ENCODE peak calls at places on chromosomes 11 and 22, in five cellular contexts. I is GM12878, Y is ovary, N is transverse colon, D is A549. A is an unnamed sample.
A peak's percentile ranks its signal among the peaks of the same experiment; 100 is the strongest.

GRCh38 chr11:29214833-29215232 is 802.0 kb downstream of the KCNA4 start:
- DNase-seq in I (no peak), Y (no peak), N (no peak), D (no peak), A (no peak)

GRCh38 chr11:110184974-110185597 is 91.9 kb downstream of the ZC3H12C start:
- DNase-seq in I (no peak), Y (peak; percentile 28), N (no peak), D (no peak), A (no peak)

GRCh38 chr22:49662681-49663080 is 165.0 kb downstream of the BRD1 start:
- DNase-seq in I (no peak), Y (no peak), N (no peak), D (no peak), A (no peak)

GRCh38 chr11:15113381-15113780 is 1.3 kb upstream of the INSC start:
- DNase-seq in I (peak; percentile 73), Y (no peak), N (peak; percentile 37), D (no peak), A (no peak)

GRCh38 chr11:130141561-130142341 is 17.8 kb upstream of the ST14 start:
- DNase-seq in I (no peak), Y (peak; percentile 30), N (no peak), D (no peak), A (no peak)

GRCh38 chr11:33320814-33321330 is 63.7 kb downstream of the HIPK3 start:
- DNase-seq in I (no peak), Y (no peak), N (no peak), D (no peak), A (no peak)

GRCh38 chr11:6319879-6320410 is 356 bp downstream of the CAVIN3 start:
- DNase-seq in I (no peak), Y (peak; percentile 89), N (peak; percentile 81), D (peak; percentile 83), A (peak; percentile 87)

GRCh38 chr11:61152816-61153592 is 8.2 kb downstream of the VPS37C start:
- DNase-seq in I (no peak), Y (no peak), N (no peak), D (no peak), A (no peak)

GRCh38 chr11:65430406-65431217 is 8.0 kb downstream of the NEAT1 start:
- DNase-seq in I (no peak), Y (no peak), N (peak; percentile 26), D (no peak), A (peak; percentile 6)

GRCh38 chr11:129814244-129814992 is 1.2 kb upstream of the TMEM45B start:
- DNase-seq in I (no peak), Y (no peak), N (no peak), D (no peak), A (no peak)

GRCh38 chr11:2778630-2779498 is 79.1 kb upstream of the KCNQ1OT1 start:
- DNase-seq in I (no peak), Y (peak; percentile 80), N (peak; percentile 86), D (peak; percentile 39), A (peak; percentile 45)

GRCh38 chr11:62336949-62337681 is at the start of gene ASRGL1:
- DNase-seq in I (peak; percentile 21), Y (peak; percentile 78), N (peak; percentile 92), D (peak; percentile 82), A (peak; percentile 51)

GRCh38 chr11:70541699-70542098 is 143.4 kb downstream of the CTTN start:
- DNase-seq in I (no peak), Y (no peak), N (no peak), D (no peak), A (no peak)

GRCh38 chr11:15361316-15361715 is 246.6 kb downstream of the INSC start:
- DNase-seq in I (no peak), Y (no peak), N (no peak), D (no peak), A (no peak)

GRCh38 chr11:76659672-76660532 is 10.6 kb downstream of the LRRC32 start:
- DNase-seq in I (no peak), Y (no peak), N (peak; percentile 5), D (no peak), A (no peak)

GRCh38 chr11:45922425-45923082 is at the start of gene LARGE2:
- DNase-seq in I (no peak), Y (no peak), N (peak; percentile 45), D (peak; percentile 48), A (no peak)

GRCh38 chr11:62445314-62445740 is 26.5 kb downstream of the SCGB1A1 start:
- DNase-seq in I (no peak), Y (peak; percentile 70), N (peak; percentile 56), D (no peak), A (no peak)

GRCh38 chr11:72015511-72016061 is 16.9 kb downstream of the IL18BP start:
- DNase-seq in I (no peak), Y (no peak), N (no peak), D (no peak), A (no peak)

GRCh38 chr11:22340803-22341581 is 2.8 kb downstream of the SLC17A6 start:
- DNase-seq in I (no peak), Y (no peak), N (no peak), D (no peak), A (no peak)

GRCh38 chr11:40877256-40877655 is 582.2 kb downstream of the LRRC4C start:
- DNase-seq in I (no peak), Y (no peak), N (no peak), D (no peak), A (no peak)

GRCh38 chr11:120908521-120909181 is 115.3 kb upstream of the TBCEL start:
- DNase-seq in I (no peak), Y (no peak), N (no peak), D (no peak), A (no peak)

GRCh38 chr11:7927635-7928034 is 3.4 kb downstream of the OR10A6 start:
- DNase-seq in I (no peak), Y (no peak), N (no peak), D (no peak), A (no peak)

GRCh38 chr22:23750744-23751440 is at the start of gene ZNF70:
- DNase-seq in I (no peak), Y (peak; percentile 82), N (peak; percentile 93), D (peak; percentile 59), A (peak; percentile 72)

GRCh38 chr11:90220391-90220790 is 2.5 kb downstream of the CHORDC1 start:
- DNase-seq in I (no peak), Y (no peak), N (no peak), D (peak; percentile 7), A (no peak)

GRCh38 chr22:46929046-46929688 is 166.7 kb downstream of the TBC1D22A start:
- DNase-seq in I (no peak), Y (no peak), N (no peak), D (no peak), A (no peak)

GRCh38 chr11:95231881-95232605 is 1.0 kb upstream of the SESN3 start:
- DNase-seq in I (no peak), Y (peak; percentile 83), N (peak; percentile 66), D (no peak), A (peak; percentile 52)

GRCh38 chr11:120455487-120455886 is 56.1 kb upstream of the GRIK4 start:
- DNase-seq in I (no peak), Y (no peak), N (no peak), D (no peak), A (no peak)

GRCh38 chr11:31443802-31444201 is 65.6 kb downstream of the IMMP1L start:
- DNase-seq in I (no peak), Y (no peak), N (no peak), D (no peak), A (no peak)

GRCh38 chr11:132962026-132962425 is 570.3 kb downstream of the OPCML start:
- DNase-seq in I (no peak), Y (no peak), N (no peak), D (no peak), A (no peak)

GRCh38 chr22:39174498-39175120 is 22.1 kb upstream of the CBX7 start:
- DNase-seq in I (no peak), Y (peak; percentile 88), N (peak; percentile 70), D (no peak), A (peak; percentile 77)

GRCh38 chr22:19739911-19740449 is 16.6 kb downstream of the GP1BB start:
- DNase-seq in I (no peak), Y (no peak), N (no peak), D (no peak), A (no peak)
- H3K27ac ChIP-seq in I (no peak overlapping the region), Y (no peak overlapping the region), N (no peak overlapping the region), D (no peak overlapping the region), A (no peak overlapping the region)

GRCh38 chr11:69380921-69381581 is 87.1 kb downstream of the MYEOV start:
- DNase-seq in I (no peak), Y (no peak), N (peak; percentile 4), D (no peak), A (peak; percentile 11)
- TF ChIP-seq EP300 in I (no peak), Y (no peak), N (no peak), D (no peak), A (peak; percentile 13)

DNA sequence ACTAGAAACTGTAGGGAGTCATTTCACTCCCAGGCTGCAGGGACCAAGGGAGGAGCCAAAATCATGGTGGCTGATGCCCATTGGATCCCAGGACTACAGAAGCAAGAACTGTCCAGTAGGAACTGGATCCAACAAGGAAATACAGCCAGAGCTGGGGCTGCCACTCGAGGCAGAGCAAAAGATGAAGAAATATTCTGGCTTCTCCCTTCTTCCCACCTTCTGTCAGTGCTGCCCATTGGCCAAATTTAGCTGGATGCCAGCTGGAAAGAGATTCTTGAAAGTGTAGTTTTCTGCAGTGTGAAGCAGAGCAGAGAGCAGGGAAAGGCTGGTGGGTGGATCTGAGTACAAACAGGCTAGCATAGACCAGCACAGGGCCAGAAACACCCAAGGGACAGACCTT is 45.6 kb downstream of the COMMD9 start:
- DNase-seq in I (no peak), Y (no peak), N (no peak), D (no peak), A (no peak)
- H3K27ac ChIP-seq in I (no peak overlapping the region), Y (no peak overlapping the region), N (no peak overlapping the region), D (no peak overlapping the region), A (no peak overlapping the region)

GRCh38 chr11:111736621-111737055 is 29.6 kb downstream of the PPP2R1B start:
- DNase-seq in I (no peak), Y (no peak), N (no peak), D (no peak), A (no peak)

GRCh38 chr11:111736191-111736590 is 30.0 kb downstream of the PPP2R1B start:
- DNase-seq in I (no peak), Y (no peak), N (no peak), D (no peak), A (no peak)

GRCh38 chr11:111734383-111735261 is 31.6 kb downstream of the PPP2R1B start:
- DNase-seq in I (no peak), Y (no peak), N (no peak), D (no peak), A (no peak)

GRCh38 chr11:111733655-111734088 is 32.5 kb downstream of the PPP2R1B start:
- DNase-seq in I (no peak), Y (no peak), N (no peak), D (no peak), A (no peak)

DNA sequence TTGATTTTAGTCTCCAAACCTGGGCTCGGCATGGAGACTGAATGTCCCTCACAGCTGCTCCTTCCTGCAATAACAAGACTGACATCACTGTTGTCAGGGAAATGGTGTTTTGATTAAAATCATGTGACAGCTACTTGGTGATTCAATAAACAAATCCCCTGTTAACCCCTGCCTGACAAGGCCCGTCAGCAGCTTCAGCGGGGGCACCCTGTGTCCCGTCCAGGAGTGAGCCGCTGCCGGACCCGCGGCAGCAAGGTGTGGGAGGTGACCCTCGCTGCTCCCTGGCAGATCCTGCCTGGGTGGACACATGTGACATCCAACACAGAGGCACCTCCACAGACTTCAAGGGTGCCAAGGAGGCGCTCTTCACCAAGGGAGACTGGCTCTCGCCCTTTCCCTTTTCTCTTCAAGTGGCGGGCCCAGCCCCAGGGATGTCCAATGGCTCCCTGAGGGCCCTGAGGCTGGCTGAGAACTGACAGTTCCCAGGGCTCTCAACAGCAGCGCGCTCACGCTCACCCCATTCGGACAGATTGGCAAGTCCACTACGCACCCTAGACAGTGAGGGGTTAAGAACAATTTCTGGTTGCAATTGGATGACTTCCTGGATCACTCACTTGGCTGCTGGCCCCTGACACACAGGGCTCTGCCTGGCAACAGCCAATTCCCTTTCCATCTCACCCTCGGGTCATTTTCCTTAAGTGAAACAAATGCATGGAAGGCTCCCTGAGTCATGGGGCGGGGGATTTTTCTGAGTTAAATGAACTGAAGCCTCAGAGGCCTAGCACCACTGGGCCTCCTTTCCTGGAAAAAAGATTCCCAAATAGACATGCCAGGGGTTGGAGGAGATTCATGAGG is 30.7 kb downstream of the PPP2R1B start:
- DNase-seq in I (no peak), Y (peak; percentile 85), N (peak; percentile 63), D (no peak), A (peak; percentile 62)
- TF ChIP-seq EP300 in I (no peak), Y (no peak), N (no peak), D (no peak), A (peak; percentile 95)

A was measured in tibial nerve.